ENCODE peak calls at places on chromosomes 4 and X, in seven cellular contexts. H, A, T, W, P, U and G are unnamed samples. For H3K9me3, the result is how much of the 10 kb centered on the place peaks cover.

GRCh38 chr4:168877779-168878491 is 132.1 kb downstream of the CBR4 start:
- DNase-seq in U (peak), P (no peak), A (peak), T (no peak), W (no peak), H (peak), G (no peak)

GRCh38 chr4:182643801-182644311 is 273.3 kb downstream of the DCTD start:
- DNase-seq in H (no peak), A (no peak), U (no peak), W (no peak), T (no peak), P (no peak), G (peak)

GRCh38 chr4:89788243-89789072 is 48.5 kb downstream of the SNCA start:
- DNase-seq in P (no peak), T (no peak), W (no peak), A (no peak), U (no peak), H (no peak), G (peak)

GRCh38 chrX:45011131-45011530 is 138.1 kb downstream of the KDM6A start:
- DNase-seq in H (no peak), T (no peak), W (no peak), P (no peak), U (no peak), A (no peak), G (no peak)

GRCh38 chrX:51641421-51642021 is 22.8 kb upstream of the CENPVL3 start:
- DNase-seq in P (no peak), W (peak), H (no peak), A (peak), T (no peak), U (peak), G (peak)

GRCh38 chr4:24978291-24979072 is 52.3 kb downstream of the LGI2 start:
- DNase-seq in T (no peak), U (peak), A (no peak), H (no peak), W (no peak), P (no peak), G (no peak)

GRCh38 chrX:136318166-136318565 is 17.4 kb downstream of the ADGRG4 start:
- DNase-seq in P (no peak), H (no peak), T (no peak), A (no peak), U (no peak), W (no peak), G (no peak)

GRCh38 chrX:68865300-68865699 is 36.5 kb downstream of the EFNB1 start:
- DNase-seq in T (no peak), H (no peak), A (no peak), U (no peak), P (no peak), W (no peak), G (no peak)

GRCh38 chrX:108224727-108225455 is 133.3 kb downstream of the ATG4A start:
- DNase-seq in W (peak), T (no peak), P (no peak), H (no peak), A (peak), U (peak), G (peak)

GRCh38 chr4:113146876-113147358 is 97.5 kb downstream of the ANK2 start:
- DNase-seq in W (peak), A (no peak), U (no peak), H (no peak), T (no peak), P (no peak), G (no peak)

GRCh38 chr4:99679204-99679603 is 21.6 kb upstream of the C4orf54 start:
- DNase-seq in H (no peak), P (no peak), A (no peak), T (no peak), U (no peak), W (no peak), G (peak)

GRCh38 chr4:54657556-54658313 is at the start of gene KIT:
- DNase-seq in P (no peak), W (no peak), T (peak), H (peak), A (peak), U (peak), G (no peak)

GRCh38 chrX:136065044-136065671 is 79.9 kb downstream of the SLC9A6 start:
- DNase-seq in U (no peak), A (peak), P (peak), T (no peak), H (peak), W (peak), G (peak)

GRCh38 chr4:129342820-129343219 is 246.9 kb downstream of the C4orf33 start:
- DNase-seq in W (peak), P (no peak), T (no peak), U (no peak), H (no peak), A (no peak), G (no peak)

GRCh38 chr4:189613202-189613601 is 327.5 kb upstream of the FRG1 start:
- DNase-seq in W (no peak), U (no peak), T (no peak), P (no peak), A (no peak), H (no peak), G (no peak)

GRCh38 chrX:46865281-46865680 is 28.4 kb downstream of the RP2 start:
- DNase-seq in P (no peak), U (no peak), H (no peak), A (no peak), T (no peak), W (peak), G (no peak)

GRCh38 chr4:152536545-152537182 is 772 bp upstream of the FBXW7 start:
- DNase-seq in W (peak), H (no peak), A (peak), U (no peak), P (peak), T (peak), G (peak)

GRCh38 chrX:21770631-21771321 is 12.9 kb upstream of the SMPX start:
- DNase-seq in A (no peak), W (peak), H (no peak), P (no peak), T (no peak), U (peak), G (peak)

GRCh38 chr4:103011378-103012025 is 8.0 kb downstream of the SLC9B1 start:
- DNase-seq in A (no peak), U (no peak), T (peak), W (no peak), H (peak), P (no peak), G (peak)

GRCh38 chr4:140595065-140595464 is 26.3 kb upstream of the UCP1 start:
- DNase-seq in T (no peak), U (peak), H (no peak), W (peak), P (no peak), A (no peak), G (no peak)

GRCh38 chr4:78864405-78865024 is 74.7 kb downstream of the PAQR3 start:
- DNase-seq in H (no peak), A (peak), T (no peak), U (no peak), W (peak), P (no peak), G (peak)

GRCh38 chr4:26320159-26320452 is 708 bp upstream of the RBPJ start:
- DNase-seq in A (no peak), P (peak), U (no peak), H (no peak), W (peak), T (no peak), G (peak)

GRCh38 chr4:97911236-97911906 is 231.9 kb downstream of the STPG2 start:
- DNase-seq in A (no peak), W (no peak), T (no peak), P (no peak), U (peak), H (no peak), G (peak)

GRCh38 chr4:53935780-53936179 is 128.6 kb downstream of the CHIC2 start:
- DNase-seq in W (no peak), U (no peak), T (no peak), P (no peak), H (no peak), A (no peak), G (no peak)

GRCh38 chrX:17818729-17819128 is 42.4 kb downstream of the RAI2 start:
- DNase-seq in T (no peak), W (no peak), P (no peak), A (no peak), U (no peak), H (no peak), G (no peak)

GRCh38 chrX:112108145-112108544 is 25.6 kb upstream of the TRPC5 start:
- DNase-seq in H (no peak), A (no peak), T (no peak), P (no peak), W (no peak), U (no peak), G (no peak)

GRCh38 chr4:18815081-18815778 is 793.7 kb upstream of the LCORL start:
- DNase-seq in A (no peak), W (no peak), H (no peak), P (no peak), U (no peak), T (no peak), G (no peak)

GRCh38 chr4:101256222-101256621 is 91.1 kb downstream of the PPP3CA start:
- DNase-seq in U (no peak), P (no peak), T (no peak), W (peak), H (no peak), A (no peak), G (no peak)

GRCh38 chrX:19569121-19569805 is 54.0 kb upstream of the MAP3K15 start:
- DNase-seq in H (no peak), T (no peak), W (peak), U (no peak), A (no peak), P (no peak), G (no peak)

GRCh38 chrX:150365953-150366911 is 3.1 kb downstream of the MAMLD1 start:
- DNase-seq in P (no peak), A (peak), H (peak), W (no peak), U (peak), T (peak), G (peak)

GRCh38 chrX:35590210-35590609 is 207.9 kb upstream of the MAGEB16 start:
- DNase-seq in T (no peak), W (no peak), P (no peak), H (no peak), U (no peak), A (no peak), G (no peak)

GRCh38 chrX:92232182-92232581 is 453.0 kb downstream of the PCDH11X start:
- DNase-seq in T (no peak), P (no peak), W (peak), H (no peak), U (no peak), A (no peak), G (peak)

GRCh38 chrX:10166731-10167149 is 10.0 kb downstream of the CLCN4 start:
- DNase-seq in T (no peak), P (no peak), A (no peak), H (peak), U (no peak), W (peak), G (peak)

GRCh38 chrX:110759785-110760184 is 35.8 kb downstream of the CHRDL1 start:
- DNase-seq in A (no peak), W (no peak), U (no peak), H (no peak), T (no peak), P (no peak), G (no peak)

GRCh38 chr4:135705343-135705742 is 1503.8 kb upstream of the PABPC4L start:
- DNase-seq in A (no peak), T (no peak), P (no peak), W (no peak), H (no peak), U (no peak), G (no peak)

GRCh38 chrX:144732588-144732987 is 514.7 kb upstream of the SPANXN1 start:
- DNase-seq in U (no peak), W (no peak), P (no peak), T (no peak), H (no peak), A (no peak), G (no peak)

GRCh38 chrX:144730486-144730885 is 516.8 kb upstream of the SPANXN1 start:
- DNase-seq in P (no peak), A (no peak), W (no peak), U (no peak), H (no peak), T (no peak), G (no peak)
- H3K9me3 ChIP-seq in P (under half), A (under half), W (half or more), U (under half), H (under half), T (under half), G (under half)

DNA sequence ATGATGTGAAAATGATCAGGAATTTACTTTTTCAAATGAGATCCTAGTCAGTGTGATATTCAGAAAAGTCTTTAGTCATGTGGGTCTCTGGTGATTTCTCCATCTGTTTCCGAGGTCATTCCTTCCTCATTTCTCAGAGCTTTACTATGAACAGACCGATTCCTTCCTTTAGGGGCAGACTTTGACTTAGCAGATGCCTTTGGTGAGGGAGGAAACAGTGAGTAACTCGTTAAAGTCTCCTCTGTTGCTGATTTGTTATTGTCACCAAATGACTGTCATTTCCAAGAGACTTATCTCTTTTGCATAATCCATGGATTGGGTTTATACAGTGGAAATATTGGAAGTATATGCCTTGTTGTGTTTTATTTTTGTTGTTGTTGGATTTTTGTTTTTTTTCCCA is 76.2 kb upstream of the CD99 start:
- DNase-seq in W (no peak), H (no peak), A (no peak), P (no peak), U (no peak), T (no peak), G (no peak)
- H3K27ac ChIP-seq in W (no peak), H (no peak), A (no peak), P (no peak), U (no peak), T (peak), G (no peak)

GRCh38 chr4:121221201-121221600 is 57.1 kb upstream of the TNIP3 start:
- DNase-seq in A (no peak), T (no peak), W (no peak), U (no peak), H (no peak), P (no peak), G (no peak)

GRCh38 chr4:121217385-121217784 is 53.3 kb upstream of the TNIP3 start:
- DNase-seq in P (no peak), U (no peak), H (no peak), A (no peak), T (no peak), W (no peak), G (peak)

GRCh38 chr4:121220698-121221097 is 56.6 kb upstream of the TNIP3 start:
- DNase-seq in A (no peak), H (no peak), U (no peak), P (no peak), W (no peak), T (no peak), G (no peak)

GRCh38 chr4:121221608-121222007 is 57.5 kb upstream of the TNIP3 start:
- DNase-seq in W (no peak), T (no peak), H (no peak), A (peak), P (no peak), U (no peak), G (no peak)

GRCh38 chr4:121219222-121219621 is 55.1 kb upstream of the TNIP3 start:
- DNase-seq in P (no peak), U (no peak), W (no peak), H (no peak), T (no peak), A (no peak), G (no peak)
- H3K9me3 ChIP-seq in P (under half), U (under half), W (under half), H (under half), T (under half), A (under half), G (under half)

DNA sequence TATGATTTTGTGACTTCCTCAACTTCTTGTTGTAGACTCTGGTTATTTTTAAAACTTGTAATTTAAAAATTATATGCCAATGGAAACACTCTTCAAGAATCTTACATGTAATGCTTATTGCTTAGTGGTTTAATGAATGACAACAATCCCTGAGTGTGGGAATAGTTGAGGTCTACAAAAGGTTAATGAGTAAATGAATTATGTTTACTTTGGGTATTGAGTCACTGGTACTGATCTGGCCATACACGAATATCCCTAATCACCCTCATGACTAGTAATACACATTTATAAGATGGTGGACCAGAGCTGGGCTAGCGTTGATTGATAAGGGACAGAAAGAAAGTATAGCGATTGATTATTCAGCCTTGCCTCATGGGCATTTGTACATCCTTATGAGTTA is 47.1 kb downstream of the FGF2 start:
- DNase-seq in T (no peak), W (no peak), U (no peak), A (no peak), P (no peak), H (no peak), G (no peak)
- H3K27ac ChIP-seq in T (no peak), W (no peak), U (no peak), A (no peak), P (no peak), H (no peak), G (no peak)

GRCh38 chrX:155966876-155967275 is 30.6 kb upstream of the IL9R start:
- DNase-seq in A (peak), T (no peak), U (peak), P (no peak), W (peak), H (no peak), G (peak)
- H3K9me3 ChIP-seq in A (under half), T (under half), U (under half), P (under half), W (half or more), H (under half), G (under half)